ENCODE peak calls at places on chromosome 20, in seven cellular contexts. One of them, this sample, is unnamed.

GRCh38 chr20:59585714-59586404 is 18.5 kb upstream of the PHACTR3 start:
- DNase-seq in heart right ventricle: no peak
- DNase-seq in AG10803: no peak
- DNase-seq in epithelial cell of esophagus: no peak
- DNase-seq in OCI-LY7: no peak
- DNase-seq in ovary: no peak
- DNase-seq in cardiac fibroblast: no peak
- DNase-seq in this sample: no peak

GRCh38 chr20:46057856-46058655 is 29.0 kb downstream of the SLC12A5 start:
- DNase-seq in heart right ventricle: peak; percentile 29
- DNase-seq in AG10803: peak; percentile 31
- DNase-seq in epithelial cell of esophagus: peak; percentile 58
- DNase-seq in OCI-LY7: no peak
- DNase-seq in ovary: no peak
- DNase-seq in cardiac fibroblast: peak; percentile 50
- DNase-seq in this sample: no peak

GRCh38 chr20:40443731-40444130 is 245.3 kb downstream of the MAFB start:
- DNase-seq in heart right ventricle: no peak
- DNase-seq in AG10803: no peak
- DNase-seq in epithelial cell of esophagus: no peak
- DNase-seq in OCI-LY7: no peak
- DNase-seq in ovary: no peak
- DNase-seq in cardiac fibroblast: no peak
- DNase-seq in this sample: no peak

GRCh38 chr20:6828794-6829423 is 61.4 kb downstream of the BMP2 start:
- DNase-seq in heart right ventricle: peak; percentile 65
- DNase-seq in AG10803: peak; percentile 50
- DNase-seq in epithelial cell of esophagus: peak; percentile 83
- DNase-seq in OCI-LY7: peak; percentile 65
- DNase-seq in ovary: peak; percentile 17
- DNase-seq in cardiac fibroblast: peak; percentile 72
- DNase-seq in this sample: peak; percentile 14

GRCh38 chr20:58697867-58698703 is 5.5 kb downstream of the NPEPL1 start:
- DNase-seq in heart right ventricle: no peak
- DNase-seq in AG10803: no peak
- DNase-seq in epithelial cell of esophagus: no peak
- DNase-seq in OCI-LY7: no peak
- DNase-seq in ovary: no peak
- DNase-seq in cardiac fibroblast: no peak
- DNase-seq in this sample: no peak

GRCh38 chr20:15637971-15638754 is 935.1 kb downstream of the KIF16B start:
- DNase-seq in heart right ventricle: no peak
- DNase-seq in AG10803: peak; percentile 49
- DNase-seq in epithelial cell of esophagus: no peak
- DNase-seq in OCI-LY7: no peak
- DNase-seq in ovary: no peak
- DNase-seq in cardiac fibroblast: no peak
- DNase-seq in this sample: no peak

GRCh38 chr20:50215101-50215500 is 24.5 kb downstream of the CEBPB start:
- DNase-seq in heart right ventricle: no peak
- DNase-seq in AG10803: peak; percentile 59
- DNase-seq in epithelial cell of esophagus: no peak
- DNase-seq in OCI-LY7: no peak
- DNase-seq in ovary: no peak
- DNase-seq in cardiac fibroblast: peak; percentile 65
- DNase-seq in this sample: no peak

GRCh38 chr20:16574656-16575355 is 1.6 kb upstream of the KIF16B start:
- DNase-seq in heart right ventricle: peak; percentile 90
- DNase-seq in AG10803: peak; percentile 75
- DNase-seq in epithelial cell of esophagus: peak; percentile 82
- DNase-seq in OCI-LY7: peak; percentile 86
- DNase-seq in ovary: peak; percentile 86
- DNase-seq in cardiac fibroblast: peak; percentile 77
- DNase-seq in this sample: no peak

GRCh38 chr20:37417857-37418501 is 72.0 kb downstream of the SRC start:
- DNase-seq in heart right ventricle: no peak
- DNase-seq in AG10803: peak; percentile 49
- DNase-seq in epithelial cell of esophagus: no peak
- DNase-seq in OCI-LY7: no peak
- DNase-seq in ovary: no peak
- DNase-seq in cardiac fibroblast: no peak
- DNase-seq in this sample: no peak

GRCh38 chr20:9332783-9333482 is 181.5 kb upstream of the LAMP5 start:
- DNase-seq in heart right ventricle: no peak
- DNase-seq in AG10803: no peak
- DNase-seq in epithelial cell of esophagus: no peak
- DNase-seq in OCI-LY7: no peak
- DNase-seq in ovary: no peak
- DNase-seq in cardiac fibroblast: no peak
- DNase-seq in this sample: no peak

GRCh38 chr20:39042279-39043150 is 80.4 kb downstream of the DHX35 start:
- DNase-seq in heart right ventricle: no peak
- DNase-seq in AG10803: peak; percentile 33
- DNase-seq in epithelial cell of esophagus: no peak
- DNase-seq in OCI-LY7: no peak
- DNase-seq in ovary: no peak
- DNase-seq in cardiac fibroblast: peak; percentile 10
- DNase-seq in this sample: peak; percentile 38

GRCh38 chr20:33281550-33282146 is 1.4 kb upstream of the BPIFB1 start:
- DNase-seq in heart right ventricle: no peak
- DNase-seq in AG10803: no peak
- DNase-seq in epithelial cell of esophagus: no peak
- DNase-seq in OCI-LY7: no peak
- DNase-seq in ovary: no peak
- DNase-seq in cardiac fibroblast: no peak
- DNase-seq in this sample: no peak

GRCh38 chr20:20712004-20712473 is 405 bp downstream of the RALGAPA2 start:
- DNase-seq in heart right ventricle: peak; percentile 29
- DNase-seq in AG10803: no peak
- DNase-seq in epithelial cell of esophagus: no peak
- DNase-seq in OCI-LY7: no peak
- DNase-seq in ovary: no peak
- DNase-seq in cardiac fibroblast: no peak
- DNase-seq in this sample: no peak

GRCh38 chr20:63847374-63848002 is 13.8 kb upstream of the ABHD16B start:
- DNase-seq in heart right ventricle: peak; percentile 72
- DNase-seq in AG10803: no peak
- DNase-seq in epithelial cell of esophagus: no peak
- DNase-seq in OCI-LY7: no peak
- DNase-seq in ovary: peak; percentile 76
- DNase-seq in cardiac fibroblast: peak; percentile 53
- DNase-seq in this sample: no peak

GRCh38 chr20:61773081-61773631 is 292.5 kb downstream of the TAF4 start:
- DNase-seq in heart right ventricle: no peak
- DNase-seq in AG10803: no peak
- DNase-seq in epithelial cell of esophagus: no peak
- DNase-seq in OCI-LY7: no peak
- DNase-seq in ovary: no peak
- DNase-seq in cardiac fibroblast: no peak
- DNase-seq in this sample: no peak

GRCh38 chr20:38609828-38610227 is 8.2 kb downstream of the ARHGAP40 start:
- DNase-seq in heart right ventricle: no peak
- DNase-seq in AG10803: no peak
- DNase-seq in epithelial cell of esophagus: no peak
- DNase-seq in OCI-LY7: no peak
- DNase-seq in ovary: no peak
- DNase-seq in cardiac fibroblast: no peak
- DNase-seq in this sample: no peak

GRCh38 chr20:20412750-20413149 is 44.8 kb downstream of the INSM1 start:
- DNase-seq in heart right ventricle: no peak
- DNase-seq in AG10803: no peak
- DNase-seq in epithelial cell of esophagus: no peak
- DNase-seq in OCI-LY7: no peak
- DNase-seq in ovary: no peak
- DNase-seq in cardiac fibroblast: no peak
- DNase-seq in this sample: no peak

GRCh38 chr20:46709459-46710148 is at the start of gene SLC2A10:
- DNase-seq in heart right ventricle: peak; percentile 64
- DNase-seq in AG10803: peak; percentile 72
- DNase-seq in epithelial cell of esophagus: no peak
- DNase-seq in OCI-LY7: no peak
- DNase-seq in ovary: peak; percentile 70
- DNase-seq in cardiac fibroblast: peak; percentile 70
- DNase-seq in this sample: no peak

GRCh38 chr20:64049060-64049886 is at the start of gene SOX18:
- DNase-seq in heart right ventricle: peak; percentile 69
- DNase-seq in AG10803: no peak
- DNase-seq in epithelial cell of esophagus: peak; percentile 53
- DNase-seq in OCI-LY7: no peak
- DNase-seq in ovary: no peak
- DNase-seq in cardiac fibroblast: peak; percentile 56
- DNase-seq in this sample: no peak

GRCh38 chr20:11849976-11850670 is 67.6 kb upstream of the BTBD3 start:
- DNase-seq in heart right ventricle: no peak
- DNase-seq in AG10803: peak; percentile 56
- DNase-seq in epithelial cell of esophagus: peak; percentile 93
- DNase-seq in OCI-LY7: no peak
- DNase-seq in ovary: no peak
- DNase-seq in cardiac fibroblast: peak; percentile 49
- DNase-seq in this sample: peak; percentile 17

GRCh38 chr20:63706027-63706695 is 1.6 kb downstream of the ARFRP1 start:
- DNase-seq in heart right ventricle: no peak
- DNase-seq in AG10803: no peak
- DNase-seq in epithelial cell of esophagus: no peak
- DNase-seq in OCI-LY7: no peak
- DNase-seq in ovary: no peak
- DNase-seq in cardiac fibroblast: no peak
- DNase-seq in this sample: no peak

GRCh38 chr20:57465486-57465885 is 59.5 kb downstream of the CTCFL start:
- DNase-seq in heart right ventricle: no peak
- DNase-seq in AG10803: no peak
- DNase-seq in epithelial cell of esophagus: no peak
- DNase-seq in OCI-LY7: no peak
- DNase-seq in ovary: no peak
- DNase-seq in cardiac fibroblast: no peak
- DNase-seq in this sample: no peak

DNA sequence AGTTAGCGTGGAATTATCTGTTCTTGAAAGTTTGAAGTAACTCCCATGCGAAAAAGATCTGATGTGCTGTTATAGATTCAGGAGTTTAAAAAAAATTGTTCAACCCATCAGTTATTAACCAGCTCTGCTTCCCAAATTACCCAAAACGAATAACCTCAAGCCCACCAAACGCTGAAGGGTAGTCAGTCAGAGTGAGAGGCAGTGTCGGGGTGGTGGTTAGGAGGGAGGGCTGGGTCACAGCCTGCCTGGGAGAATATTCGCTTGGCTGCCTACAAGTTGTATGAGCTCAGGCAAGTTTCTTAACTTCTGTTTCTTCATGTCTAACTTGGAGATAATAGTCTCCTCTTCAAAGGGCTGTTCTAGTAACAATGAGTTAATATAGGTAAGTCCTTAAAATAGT is 114.6 kb downstream of the JPH2 start:
- DNase-seq in heart right ventricle: no peak
- DNase-seq in AG10803: no peak
- DNase-seq in epithelial cell of esophagus: no peak
- DNase-seq in OCI-LY7: no peak
- DNase-seq in ovary: no peak
- DNase-seq in cardiac fibroblast: no peak
- DNase-seq in this sample: no peak
- H3K4me3 ChIP-seq in heart right ventricle: no peak overlapping the region
- H3K4me3 ChIP-seq in AG10803: no peak overlapping the region
- H3K4me3 ChIP-seq in epithelial cell of esophagus: no peak overlapping the region
- H3K4me3 ChIP-seq in OCI-LY7: no peak overlapping the region
- H3K4me3 ChIP-seq in ovary: no peak overlapping the region
- H3K4me3 ChIP-seq in cardiac fibroblast: no peak overlapping the region
- H3K4me3 ChIP-seq in this sample: no peak overlapping the region

GRCh38 chr20:2576317-2576727 is 39.9 kb downstream of the TMC2 start:
- DNase-seq in heart right ventricle: no peak
- DNase-seq in AG10803: no peak
- DNase-seq in epithelial cell of esophagus: no peak
- DNase-seq in OCI-LY7: no peak
- DNase-seq in ovary: no peak
- DNase-seq in cardiac fibroblast: no peak
- DNase-seq in this sample: no peak

GRCh38 chr20:2578430-2579192 is 42.2 kb downstream of the TMC2 start:
- DNase-seq in heart right ventricle: no peak
- DNase-seq in AG10803: no peak
- DNase-seq in epithelial cell of esophagus: no peak
- DNase-seq in OCI-LY7: no peak
- DNase-seq in ovary: no peak
- DNase-seq in cardiac fibroblast: no peak
- DNase-seq in this sample: no peak

DNA sequence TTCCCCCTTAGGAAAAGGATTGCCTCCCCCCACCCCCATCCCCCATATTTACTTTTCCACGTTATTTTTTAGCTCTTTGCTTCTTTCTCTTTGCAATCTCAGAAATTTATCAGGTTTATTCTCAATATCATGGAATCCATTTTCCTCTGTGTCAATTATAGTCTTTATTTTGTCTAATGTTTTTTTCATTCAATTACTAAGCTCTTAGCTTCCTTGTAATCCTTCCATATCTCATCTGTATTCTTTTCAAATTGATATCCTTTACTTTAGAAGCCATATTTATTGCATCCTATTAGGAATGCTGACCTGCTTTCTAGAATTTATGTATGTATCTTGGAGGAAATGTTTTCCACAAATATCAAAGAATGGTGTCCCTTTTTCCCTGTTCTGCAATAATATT is 39.3 kb downstream of the TMC2 start:
- DNase-seq in heart right ventricle: no peak
- DNase-seq in AG10803: no peak
- DNase-seq in epithelial cell of esophagus: no peak
- DNase-seq in OCI-LY7: no peak
- DNase-seq in ovary: no peak
- DNase-seq in cardiac fibroblast: no peak
- DNase-seq in this sample: no peak
- TF ChIP-seq CTCF in heart right ventricle: no peak
- TF ChIP-seq CTCF in AG10803: no peak
- TF ChIP-seq CTCF in epithelial cell of esophagus: no peak
- TF ChIP-seq CTCF in OCI-LY7: no peak
- TF ChIP-seq CTCF in ovary: no peak
- TF ChIP-seq CTCF in cardiac fibroblast: no peak
- TF ChIP-seq CTCF in this sample: no peak

DNA sequence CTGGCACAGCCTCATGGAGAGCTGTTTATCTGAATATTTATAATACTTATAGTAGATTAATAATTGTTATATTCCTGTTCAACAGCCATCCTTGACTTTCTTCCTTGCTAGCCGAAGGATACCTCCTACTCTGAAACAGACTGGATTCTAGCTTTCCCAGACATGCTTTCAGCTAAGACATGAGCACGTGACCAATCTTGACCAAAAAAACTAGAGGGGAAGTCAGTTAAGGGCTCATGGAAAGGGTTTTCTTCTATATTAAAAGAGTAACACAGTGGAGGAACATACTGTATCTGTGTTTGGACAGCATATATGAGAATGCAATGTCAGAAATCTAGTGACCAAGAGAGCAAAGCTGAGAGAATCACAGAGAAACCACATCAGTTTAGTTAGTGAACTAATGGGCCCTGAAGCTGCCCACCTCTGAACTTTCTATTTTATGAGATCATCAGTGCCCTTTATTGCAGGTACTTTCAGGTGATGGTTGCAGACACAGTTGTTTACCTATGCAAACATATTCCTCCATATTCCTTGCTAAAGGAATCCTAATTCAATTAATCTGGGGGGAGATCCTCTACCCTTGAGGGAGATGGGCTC is 140.4 kb upstream of the SLC24A3 start:
- DNase-seq in heart right ventricle: no peak
- DNase-seq in AG10803: no peak
- DNase-seq in epithelial cell of esophagus: no peak
- DNase-seq in OCI-LY7: no peak
- DNase-seq in ovary: no peak
- DNase-seq in cardiac fibroblast: no peak
- DNase-seq in this sample: no peak
- H3K4me3 ChIP-seq in heart right ventricle: no peak overlapping the region
- H3K4me3 ChIP-seq in AG10803: no peak overlapping the region
- H3K4me3 ChIP-seq in epithelial cell of esophagus: no peak overlapping the region
- H3K4me3 ChIP-seq in OCI-LY7: no peak overlapping the region
- H3K4me3 ChIP-seq in ovary: no peak overlapping the region
- H3K4me3 ChIP-seq in cardiac fibroblast: no peak overlapping the region
- H3K4me3 ChIP-seq in this sample: no peak overlapping the region

GRCh38 chr20:49046087-49046900 is at the start of gene CSE1L:
- DNase-seq in heart right ventricle: peak; percentile 94
- DNase-seq in AG10803: peak; percentile 93
- DNase-seq in epithelial cell of esophagus: peak; percentile 96
- DNase-seq in OCI-LY7: peak; percentile 96
- DNase-seq in ovary: peak; percentile 93
- DNase-seq in cardiac fibroblast: peak; percentile 97
- DNase-seq in this sample: peak; percentile 76
- TF ChIP-seq CTCF in heart right ventricle: no peak
- TF ChIP-seq CTCF in AG10803: no peak
- TF ChIP-seq CTCF in epithelial cell of esophagus: peak; percentile 14
- TF ChIP-seq CTCF in OCI-LY7: no peak
- TF ChIP-seq CTCF in ovary: peak; percentile 83
- TF ChIP-seq CTCF in cardiac fibroblast: no peak
- TF ChIP-seq CTCF in this sample: peak; percentile 4